ENCODE peak calls at places on chromosomes 4 and X, in ten cellular contexts. Z is cardiac muscle cell; F is RWPE1; V is suprapubic skin; G is left ventricle myocardium inferior; W is HCT116; N is prostate gland; D is upper lobe of right lung; Q is CD4-positive, alpha-beta T cell; E is heart left ventricle. C is an unnamed sample.

GRCh38 chr4:19748911-19749473 is 502.7 kb upstream of the SLIT2 start:
- DNase-seq in Z (peak), F (no peak), V (no peak), G (no peak), W (no peak), N (no peak), D (no peak), Q (no peak), E (no peak), C (no peak)

GRCh38 chr4:175411251-175411650 is 400.8 kb downstream of the GPM6A start:
- DNase-seq in Z (no peak), F (no peak), V (no peak), G (no peak), W (no peak), N (no peak), D (no peak), Q (no peak), E (no peak), C (no peak)

GRCh38 chrX:9141496-9141895 is 107.6 kb upstream of the FAM9B start:
- DNase-seq in Z (peak), F (peak), V (no peak), G (no peak), W (no peak), N (no peak), D (no peak), Q (no peak), E (no peak), C (no peak)

GRCh38 chr4:112284166-112284565 is 1.5 kb downstream of the TIFA start:
- DNase-seq in Z (peak), F (no peak), V (no peak), G (no peak), W (no peak), N (no peak), D (no peak), Q (no peak), E (no peak), C (no peak)

GRCh38 chrX:43836435-43837184 is 45.6 kb downstream of the MAOB start:
- DNase-seq in Z (peak), F (peak), V (no peak), G (no peak), W (peak), N (no peak), D (no peak), Q (no peak), E (no peak), C (peak)

GRCh38 chr4:123877561-123877960 is 481.0 kb downstream of the SPRY1 start:
- DNase-seq in Z (peak), F (no peak), V (no peak), G (no peak), W (no peak), N (no peak), D (no peak), Q (no peak), E (no peak), C (no peak)

GRCh38 chrX:21612154-21612553 is 46.0 kb downstream of the KLHL34 start:
- DNase-seq in Z (no peak), F (no peak), V (no peak), G (no peak), W (no peak), N (no peak), D (no peak), Q (no peak), E (no peak), C (no peak)

GRCh38 chrX:28178206-28178605 is 197.0 kb upstream of the DCAF8L1 start:
- DNase-seq in Z (no peak), F (no peak), V (no peak), G (no peak), W (no peak), N (no peak), D (no peak), Q (no peak), E (no peak), C (no peak)

GRCh38 chrX:118807151-118808017 is 16.2 kb upstream of the ZCCHC12 start:
- DNase-seq in Z (peak), F (no peak), V (no peak), G (peak), W (peak), N (peak), D (no peak), Q (peak), E (peak), C (no peak)

GRCh38 chr4:61985426-61985825 is 785.3 kb downstream of the ADGRL3 start:
- DNase-seq in Z (no peak), F (no peak), V (no peak), G (no peak), W (no peak), N (no peak), D (no peak), Q (no peak), E (no peak), C (no peak)

GRCh38 chrX:11564546-11564945 is 101.2 kb downstream of the ARHGAP6 start:
- DNase-seq in Z (no peak), F (no peak), V (no peak), G (no peak), W (no peak), N (no peak), D (no peak), Q (no peak), E (no peak), C (no peak)

GRCh38 chrX:65586491-65586890 is 51.9 kb upstream of the LAS1L start:
- DNase-seq in Z (peak), F (no peak), V (no peak), G (no peak), W (no peak), N (no peak), D (no peak), Q (no peak), E (no peak), C (no peak)

GRCh38 chrX:46573896-46574336 is 351 bp downstream of the CHST7 start:
- DNase-seq in Z (peak), F (no peak), V (peak), G (peak), W (no peak), N (peak), D (peak), Q (peak), E (peak), C (no peak)

GRCh38 chr4:174086829-174087799 is 196.4 kb downstream of the FBXO8 start:
- DNase-seq in Z (no peak), F (no peak), V (no peak), G (no peak), W (no peak), N (no peak), D (no peak), Q (no peak), E (peak), C (no peak)

GRCh38 chr4:42881262-42881661 is 11.3 kb upstream of the GRXCR1 start:
- DNase-seq in Z (no peak), F (no peak), V (no peak), G (no peak), W (no peak), N (no peak), D (no peak), Q (no peak), E (no peak), C (no peak)

GRCh38 chr4:828641-829271 is 2.8 kb upstream of the CPLX1 start:
- DNase-seq in Z (peak), F (no peak), V (peak), G (peak), W (no peak), N (no peak), D (peak), Q (no peak), E (peak), C (no peak)

GRCh38 chr4:158913766-158914165 is 144.9 kb downstream of the FNIP2 start:
- DNase-seq in Z (no peak), F (no peak), V (no peak), G (no peak), W (no peak), N (no peak), D (no peak), Q (no peak), E (no peak), C (no peak)

GRCh38 chr4:140806175-140806574 is 50.0 kb upstream of the TBC1D9 start:
- DNase-seq in Z (no peak), F (no peak), V (no peak), G (no peak), W (no peak), N (no peak), D (no peak), Q (no peak), E (no peak), C (no peak)

GRCh38 chr4:143336828-143337599 is at the start of gene GAB1:
- DNase-seq in Z (peak), F (peak), V (peak), G (peak), W (no peak), N (peak), D (peak), Q (no peak), E (peak), C (no peak)

GRCh38 chrX:25726539-25726938 is 411.6 kb upstream of the MAGEB18 start:
- DNase-seq in Z (no peak), F (no peak), V (no peak), G (no peak), W (no peak), N (no peak), D (no peak), Q (no peak), E (no peak), C (peak)

GRCh38 chrX:19649227-19650009 is 134.1 kb upstream of the MAP3K15 start:
- DNase-seq in Z (peak), F (no peak), V (no peak), G (no peak), W (no peak), N (no peak), D (no peak), Q (no peak), E (no peak), C (no peak)

GRCh38 chr4:144699565-144699964 is 53.6 kb downstream of the HHIP start:
- DNase-seq in Z (peak), F (no peak), V (no peak), G (no peak), W (no peak), N (no peak), D (no peak), Q (no peak), E (no peak), C (no peak)

GRCh38 chr4:48047421-48047844 is 30.9 kb downstream of the NIPAL1 start:
- DNase-seq in Z (peak), F (no peak), V (no peak), G (no peak), W (no peak), N (no peak), D (no peak), Q (peak), E (no peak), C (no peak)

GRCh38 chr4:138972956-138973819 is 42.4 kb upstream of the NOCT start:
- DNase-seq in Z (no peak), F (no peak), V (no peak), G (no peak), W (no peak), N (no peak), D (no peak), Q (no peak), E (no peak), C (no peak)

GRCh38 chr4:150828159-150828558 is 186.9 kb downstream of the LRBA start:
- DNase-seq in Z (no peak), F (no peak), V (no peak), G (no peak), W (no peak), N (no peak), D (no peak), Q (peak), E (no peak), C (no peak)
- TF ChIP-seq CTCF in Z (no peak), F (no peak), V (no peak), G (no peak), W (no peak), N (no peak), D (no peak), Q (peak), E (no peak), C (no peak)

GRCh38 chr4:113683143-113683542 is 78.4 kb downstream of the CAMK2D start:
- DNase-seq in Z (no peak), F (no peak), V (no peak), G (no peak), W (no peak), N (no peak), D (no peak), Q (peak), E (no peak), C (no peak)
- TF ChIP-seq CTCF in Z (no peak), F (no peak), V (no peak), G (no peak), W (no peak), N (no peak), D (no peak), Q (no peak), E (no peak), C (no peak)

DNA sequence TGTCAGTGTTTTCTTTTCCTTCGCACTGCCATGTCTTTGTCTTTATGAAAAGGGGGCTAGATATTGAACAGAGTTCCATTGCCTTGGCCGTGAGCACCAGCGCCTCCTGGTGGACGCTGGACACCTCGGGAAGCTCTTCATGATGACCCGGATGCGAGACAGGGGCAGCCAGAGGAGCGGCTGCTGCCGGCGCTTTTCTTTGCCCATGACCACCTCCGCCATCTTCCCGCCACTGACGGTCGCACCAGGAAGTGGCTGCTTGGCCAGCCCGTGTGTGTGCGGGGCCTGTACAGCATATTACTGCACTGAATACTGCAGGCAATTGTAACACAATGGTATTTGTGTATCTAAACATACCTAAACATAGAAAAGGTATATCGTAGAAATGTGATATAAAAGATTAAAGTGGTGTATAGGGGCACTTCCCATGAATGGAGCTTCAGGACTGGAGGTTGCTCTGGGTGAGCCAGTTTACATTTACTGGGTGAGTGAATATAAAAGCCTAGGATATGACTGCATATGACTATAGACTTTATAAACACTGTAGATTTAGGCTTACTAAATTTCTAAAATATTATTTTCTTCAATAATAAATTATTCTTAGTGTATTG is 15.8 kb upstream of the GRIA2 start:
- DNase-seq in Z (peak), F (no peak), V (no peak), G (no peak), W (peak), N (no peak), D (peak), Q (no peak), E (no peak), C (no peak)
- TF ChIP-seq CTCF in Z (peak), F (peak), V (no peak), G (peak), W (peak), N (no peak), D (peak), Q (no peak), E (no peak), C (peak)

DNA sequence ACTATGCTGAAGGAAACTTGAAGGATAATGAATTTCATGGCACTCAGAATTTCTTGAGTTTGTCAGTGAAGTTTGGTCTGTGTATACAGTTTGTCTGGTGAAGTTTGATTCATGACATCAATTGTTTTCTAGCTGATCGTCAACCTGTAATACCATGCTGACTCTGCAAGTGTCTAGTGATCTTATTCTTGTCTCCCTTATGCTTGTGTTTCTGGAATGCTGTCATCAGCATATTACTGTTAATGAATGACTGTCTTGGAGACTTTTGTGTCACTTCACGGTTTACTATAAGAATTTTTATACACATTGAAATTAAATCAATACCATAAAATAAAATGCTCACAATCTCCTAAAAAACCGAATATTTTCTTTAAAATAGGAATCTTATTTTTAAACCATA is 779.0 kb downstream of the CCSER1 start:
- DNase-seq in Z (no peak), F (no peak), V (no peak), G (no peak), W (no peak), N (no peak), D (no peak), Q (no peak), E (no peak), C (no peak)
- TF ChIP-seq CTCF in Z (no peak), F (no peak), V (no peak), G (no peak), W (no peak), N (no peak), D (no peak), Q (no peak), E (no peak), C (no peak)

DNA sequence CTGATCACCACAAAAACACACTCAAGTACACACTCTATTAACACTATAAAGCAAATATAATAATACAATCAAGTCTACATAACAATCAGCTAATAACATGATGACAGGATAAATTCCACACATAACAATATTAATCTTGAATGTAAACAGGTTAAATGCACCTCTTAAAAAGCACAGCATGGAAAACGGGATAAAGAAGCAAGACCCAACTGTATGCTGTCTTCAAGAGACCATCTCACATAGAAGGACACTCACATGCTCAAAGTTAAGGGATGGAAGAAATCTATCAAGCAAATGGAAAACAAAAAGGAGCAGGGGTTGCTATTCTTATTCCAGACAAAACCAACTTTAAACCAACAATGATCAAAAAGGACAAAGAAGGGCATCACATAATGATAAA is 28.1 kb downstream of the CBR4 start:
- DNase-seq in Z (no peak), F (no peak), V (no peak), G (no peak), W (no peak), N (no peak), D (no peak), Q (no peak), E (no peak), C (no peak)
- TF ChIP-seq CTCF in Z (no peak), F (no peak), V (no peak), G (no peak), W (no peak), N (no peak), D (no peak), Q (no peak), E (no peak), C (no peak)

GRCh38 chrX:30488092-30488491 is 89.5 kb downstream of the TASL start:
- DNase-seq in Z (peak), F (peak), V (no peak), G (no peak), W (peak), N (no peak), D (no peak), Q (no peak), E (no peak), C (no peak)

GRCh38 chrX:30493348-30493747 is 84.2 kb downstream of the TASL start:
- DNase-seq in Z (no peak), F (no peak), V (no peak), G (no peak), W (no peak), N (no peak), D (no peak), Q (no peak), E (no peak), C (no peak)

GRCh38 chrX:30483996-30484395 is 93.6 kb downstream of the TASL start:
- DNase-seq in Z (no peak), F (no peak), V (no peak), G (no peak), W (no peak), N (no peak), D (no peak), Q (no peak), E (no peak), C (no peak)

GRCh38 chrX:30489323-30489722 is 88.2 kb downstream of the TASL start:
- DNase-seq in Z (no peak), F (no peak), V (no peak), G (no peak), W (peak), N (no peak), D (no peak), Q (no peak), E (no peak), C (no peak)
- TF ChIP-seq CTCF in Z (no peak), F (no peak), V (no peak), G (no peak), W (peak), N (no peak), D (no peak), Q (no peak), E (no peak), C (peak)

DNA sequence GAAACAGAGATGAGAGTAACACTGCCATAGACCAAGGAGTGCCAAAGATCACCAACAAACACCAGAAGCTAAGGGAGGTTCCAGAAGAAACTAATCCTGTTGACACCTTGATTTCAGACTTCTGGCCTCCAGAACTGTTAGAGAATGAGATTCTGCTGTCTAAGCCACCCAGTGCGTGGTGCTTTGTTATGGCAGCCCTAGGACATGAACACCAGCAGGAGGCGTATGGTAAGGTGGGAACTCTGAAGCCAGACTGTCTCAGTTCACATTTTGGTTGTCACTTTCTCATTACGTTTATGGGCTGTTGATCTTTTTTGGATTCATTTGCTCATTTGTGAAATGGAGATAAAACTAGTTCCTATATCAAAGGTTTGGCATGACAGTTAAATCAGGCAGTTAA is 142.9 kb downstream of the DCHS2 start:
- DNase-seq in Z (no peak), F (no peak), V (no peak), G (no peak), W (no peak), N (no peak), D (no peak), Q (no peak), E (no peak), C (no peak)
- TF ChIP-seq CTCF in Z (no peak), F (no peak), V (no peak), G (no peak), W (peak), N (no peak), D (no peak), Q (no peak), E (no peak), C (no peak)

GRCh38 chr4:185820119-185821028 is 8.4 kb upstream of the SORBS2 start:
- DNase-seq in Z (no peak), F (no peak), V (no peak), G (no peak), W (no peak), N (no peak), D (no peak), Q (no peak), E (no peak), C (no peak)

GRCh38 chr4:185825737-185826136 is 13.7 kb upstream of the SORBS2 start:
- DNase-seq in Z (no peak), F (no peak), V (no peak), G (no peak), W (no peak), N (no peak), D (no peak), Q (no peak), E (no peak), C (no peak)

GRCh38 chr4:185826381-185826780 is 14.4 kb upstream of the SORBS2 start:
- DNase-seq in Z (no peak), F (no peak), V (no peak), G (no peak), W (no peak), N (no peak), D (no peak), Q (no peak), E (no peak), C (no peak)

GRCh38 chr4:185821029-185821419 is 9.0 kb upstream of the SORBS2 start:
- DNase-seq in Z (no peak), F (no peak), V (no peak), G (no peak), W (no peak), N (no peak), D (no peak), Q (no peak), E (no peak), C (no peak)

DNA sequence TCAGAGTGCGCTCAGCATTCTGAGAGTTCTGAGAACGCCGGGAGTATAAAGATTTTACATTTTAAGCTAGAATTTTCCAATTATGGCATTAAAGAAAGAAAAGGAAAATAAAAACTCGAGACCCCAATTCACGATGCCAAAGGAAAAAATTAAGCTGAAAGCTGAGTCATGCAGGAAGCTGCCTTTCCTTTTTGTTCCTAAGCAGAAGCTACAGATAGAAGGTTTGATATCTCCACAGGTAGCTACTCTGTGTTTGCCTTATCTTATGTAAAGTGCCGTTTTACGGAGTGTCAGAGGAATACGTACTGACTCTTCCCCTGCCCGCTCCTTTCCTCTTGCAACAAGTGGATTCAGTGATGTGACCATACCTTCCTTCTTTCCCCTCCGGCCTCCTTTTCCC is 10.8 kb upstream of the SORBS2 start:
- DNase-seq in Z (no peak), F (no peak), V (no peak), G (no peak), W (no peak), N (no peak), D (no peak), Q (no peak), E (no peak), C (no peak)
- TF ChIP-seq CTCF in Z (no peak), F (no peak), V (no peak), G (no peak), W (no peak), N (no peak), D (no peak), Q (no peak), E (no peak), C (no peak)

C was measured in LNCaP clone FGC.